ENCODE peak calls at places on chromosome X, in four cellular contexts. G, P, C and A are unnamed samples.

GRCh38 chrX:68842781-68843581 is 14.2 kb downstream of the EFNB1 start:
- DNase-seq in G (no peak), P (peak; percentile 10), C (peak; percentile 20), A (peak; percentile 70)

GRCh38 chrX:55754861-55755294 is 37.3 kb downstream of the RRAGB start:
- DNase-seq in G (no peak), P (no peak), C (no peak), A (no peak)

GRCh38 chrX:39310925-39311324 is 509.7 kb downstream of the MID1IP1 start:
- DNase-seq in G (no peak), P (no peak), C (no peak), A (no peak)

GRCh38 chrX:41956027-41956426 is 32.7 kb upstream of the CASK start:
- DNase-seq in G (no peak), P (no peak), C (no peak), A (no peak)

GRCh38 chrX:118499295-118499694 is 3.7 kb downstream of the DOCK11 start:
- DNase-seq in G (no peak), P (no peak), C (no peak), A (no peak)

GRCh38 chrX:14496674-14497073 is 32.7 kb upstream of the GLRA2 start:
- DNase-seq in G (no peak), P (no peak), C (no peak), A (no peak)

GRCh38 chrX:71117358-71117757 is 1.0 kb upstream of the MED12 start:
- DNase-seq in G (no peak), P (no peak), C (no peak), A (no peak)

GRCh38 chrX:120251471-120252011 is 929 bp downstream of the ZBTB33 start:
- DNase-seq in G (no peak), P (peak; percentile 14), C (no peak), A (no peak)

GRCh38 chrX:115183980-115184379 is 5.2 kb upstream of the RBMXL3 start:
- DNase-seq in G (no peak), P (peak; percentile 41), C (no peak), A (no peak)

GRCh38 chrX:56813318-56813837 is 84.3 kb downstream of the NBDY start:
- DNase-seq in G (no peak), P (peak; percentile 67), C (no peak), A (no peak)

GRCh38 chrX:75181721-75182120 is 25.6 kb upstream of the ABCB7 start:
- DNase-seq in G (no peak), P (peak; percentile 10), C (no peak), A (peak; percentile 12)

GRCh38 chrX:38233891-38234807 is 13.5 kb upstream of the SRPX start:
- DNase-seq in G (no peak), P (peak; percentile 96), C (no peak), A (peak; percentile 70)

DNA sequence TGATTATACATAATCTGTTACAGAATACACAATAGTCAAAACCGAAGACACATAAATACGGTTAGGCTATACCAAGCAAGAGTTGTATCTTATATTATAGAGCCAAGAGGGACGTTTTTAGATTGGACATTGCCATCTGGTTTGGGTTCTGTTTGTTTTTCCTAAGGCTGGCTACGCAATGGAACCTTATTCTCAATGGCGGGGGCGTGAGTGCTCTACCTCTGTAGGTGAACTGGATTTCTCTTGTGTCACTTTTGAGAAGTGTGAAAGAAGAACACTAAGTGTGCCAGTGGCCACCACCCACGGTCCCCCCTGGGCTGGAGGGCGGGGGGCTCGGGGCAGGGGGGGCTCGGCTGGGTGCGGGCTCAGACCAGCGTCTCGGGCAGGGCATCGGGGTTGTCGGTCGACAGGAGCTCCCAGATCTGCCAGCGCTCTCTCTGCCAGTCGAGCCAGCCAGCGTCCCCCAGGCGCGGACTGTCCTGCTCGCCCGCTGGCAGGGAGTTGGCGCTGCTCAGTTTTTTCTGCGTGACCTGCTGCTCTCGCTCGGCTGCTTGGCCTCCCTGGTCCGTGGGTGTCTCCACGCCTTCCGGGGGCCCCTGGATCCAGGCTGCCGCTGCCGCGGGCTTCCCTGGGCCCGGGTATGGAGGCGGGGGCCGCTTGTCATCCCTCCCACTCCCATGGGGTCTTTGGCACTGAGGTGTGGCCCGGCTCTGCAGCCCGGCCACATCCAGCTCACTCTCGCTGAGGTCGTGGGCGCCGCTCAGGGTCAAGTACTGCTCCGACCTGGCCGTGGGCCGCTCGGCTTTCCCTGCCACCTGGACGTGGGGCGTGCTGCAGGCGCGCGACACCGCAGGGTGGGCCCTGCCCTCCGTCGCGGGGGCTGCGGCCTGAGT is 27.6 kb downstream of the HCCS start:
- DNase-seq in G (peak; percentile 53), P (no peak), C (no peak), A (no peak)
- H3K4me3 ChIP-seq in G (no peak overlapping the region), P (no peak overlapping the region), C (no peak overlapping the region), A (no peak overlapping the region)

DNA sequence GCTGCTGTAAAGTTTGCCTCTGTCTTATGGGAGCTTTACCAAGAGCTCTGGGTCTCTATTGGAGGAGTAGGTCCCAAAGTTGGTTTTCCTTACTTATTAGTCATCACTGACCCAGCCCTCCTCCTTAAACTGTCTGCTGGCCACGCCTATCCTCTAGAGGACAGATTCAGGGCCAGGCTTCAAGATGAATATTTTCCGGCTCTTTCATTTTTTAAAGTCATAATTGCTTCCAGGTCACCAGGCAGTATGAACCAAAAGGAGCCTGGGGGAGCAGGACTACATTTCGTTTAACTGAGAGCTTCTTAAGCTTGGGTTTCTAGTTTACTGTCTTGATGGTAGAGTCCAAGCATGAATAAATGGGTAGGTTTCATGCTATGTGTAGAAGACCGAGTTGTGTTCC is 13.7 kb downstream of the BCORL1 start:
- DNase-seq in G (no peak), P (peak; percentile 80), C (no peak), A (no peak)
- TF ChIP-seq CTCF in G (no peak), P (no peak), C (no peak), A (no peak)

GRCh38 chrX:129678881-129679195 is 24.1 kb upstream of the APLN start:
- DNase-seq in G (no peak), P (no peak), C (no peak), A (no peak)
- H3K4me3 ChIP-seq in G (peak overlapping the region; percentile 21), P (no peak overlapping the region), C (peak overlapping the region; percentile 60), A (no peak overlapping the region)

GRCh38 chrX:104987063-104987462 is 233.4 kb downstream of the TEX13A start:
- DNase-seq in G (no peak), P (peak; percentile 55), C (no peak), A (no peak)
- TF ChIP-seq CTCF in G (no peak), P (no peak), C (no peak), A (no peak)

GRCh38 chrX:100083146-100083715 is 326.8 kb downstream of the PCDH19 start:
- DNase-seq in G (no peak), P (no peak), C (no peak), A (no peak)
- H3K4me3 ChIP-seq in G (no peak overlapping the region), P (no peak overlapping the region), C (no peak overlapping the region), A (no peak overlapping the region)

GRCh38 chrX:111431007-111431406 is 19.0 kb upstream of the DCX start:
- DNase-seq in G (no peak), P (no peak), C (no peak), A (no peak)
- TF ChIP-seq CTCF in G (no peak), P (no peak), C (no peak), A (no peak)